ENCODE peak calls at places on chromosomes 16 and 17, in ten cellular contexts. Z is RCC 7860; T is OCI-M1; R is RPMI7951; Y is cardiac fibroblast; S is foreskin melanocyte; A is CD8-positive, alpha-beta memory T cell; C is T-helper 1 cell; G is left ventricle myocardium inferior; M is ELR. V is an unnamed sample.

GRCh38 chr17:82871056-82871775 is 31.4 kb upstream of the ZNF750 start:
- DNase-seq in Z (peak), T (no peak), M (no peak), S (no peak), A (no peak), Y (no peak), G (no peak), R (no peak), C (peak), V (no peak)

GRCh38 chr16:85611205-85611454 is 2.0 kb upstream of the GSE1 start:
- DNase-seq in A (no peak), G (no peak), R (peak), T (peak), Y (no peak), C (no peak), Z (no peak), M (peak), S (no peak), V (no peak)

GRCh38 chr17:17363638-17364337 is 60.6 kb downstream of the NT5M start:
- DNase-seq in Y (no peak), T (no peak), S (no peak), C (no peak), G (no peak), R (no peak), M (no peak), Z (no peak), A (peak), V (no peak)

GRCh38 chr16:51982715-51983680 is 563.9 kb downstream of the TOX3 start:
- DNase-seq in T (peak), A (no peak), R (peak), G (no peak), S (peak), C (peak), M (peak), Y (peak), Z (peak), V (peak)

GRCh38 chr17:67386965-67387551 is 10.0 kb downstream of the PITPNC1 start:
- DNase-seq in T (peak), A (peak), M (peak), Y (peak), S (no peak), Z (peak), G (peak), C (peak), R (peak), V (peak)

GRCh38 chr17:38761612-38762011 is 9.1 kb downstream of the PSMB3 start:
- DNase-seq in Y (peak), A (no peak), Z (peak), R (no peak), M (peak), S (no peak), G (no peak), C (peak), T (peak), V (no peak)

GRCh38 chr17:65043802-65044201 is 12.7 kb downstream of the GNA13 start:
- DNase-seq in R (no peak), G (no peak), Z (no peak), M (no peak), S (no peak), C (no peak), T (no peak), Y (no peak), A (no peak), V (no peak)

GRCh38 chr16:85234310-85235235 is 122.3 kb upstream of the CIBAR2 start:
- DNase-seq in C (no peak), M (peak), Y (peak), Z (no peak), A (no peak), T (no peak), R (peak), G (peak), S (peak), V (no peak)

GRCh38 chr17:1829189-1829578 is 518 bp downstream of the SMYD4 start:
- DNase-seq in Y (peak), C (no peak), M (peak), G (no peak), R (peak), A (no peak), S (no peak), Z (no peak), T (no peak), V (no peak)

GRCh38 chr17:82931696-82932060 is 91.9 kb upstream of the ZNF750 start:
- DNase-seq in T (no peak), G (peak), Y (peak), A (no peak), S (peak), Z (no peak), C (no peak), R (peak), M (peak), V (no peak)

GRCh38 chr16:89360760-89361435 is 129.5 kb downstream of the ANKRD11 start:
- DNase-seq in S (no peak), T (no peak), M (no peak), R (no peak), Y (no peak), G (no peak), A (peak), C (peak), Z (no peak), V (peak)

GRCh38 chr16:88549671-88550643 is 20.2 kb upstream of the ZC3H18 start:
- DNase-seq in M (no peak), R (no peak), A (no peak), Z (no peak), Y (no peak), G (no peak), S (no peak), T (no peak), C (no peak), V (peak)

GRCh38 chr17:8152981-8153549 is 861 bp upstream of the PER1 start:
- DNase-seq in S (no peak), G (no peak), T (no peak), C (no peak), Y (no peak), A (no peak), Z (no peak), R (no peak), M (no peak), V (no peak)

GRCh38 chr16:53456625-53457024 is 22.4 kb downstream of the RBL2 start:
- DNase-seq in A (peak), C (peak), R (no peak), M (no peak), Z (no peak), T (peak), S (peak), Y (no peak), G (no peak), V (peak)

GRCh38 chr16:30839523-30840227 is 52.7 kb upstream of the ZNF629 start:
- DNase-seq in M (no peak), R (no peak), S (no peak), T (no peak), Y (no peak), G (no peak), Z (no peak), A (no peak), C (no peak), V (no peak)

GRCh38 chr17:35969558-35970442 is 11.5 kb downstream of the CCL16 start:
- DNase-seq in T (peak), Z (peak), C (peak), M (peak), S (peak), Y (peak), R (peak), A (peak), G (peak), V (peak)

GRCh38 chr16:49382916-49383315 is 9.3 kb downstream of the C16orf78 start:
- DNase-seq in M (no peak), Z (no peak), A (no peak), S (no peak), Y (no peak), R (no peak), G (no peak), C (no peak), T (peak), V (no peak)

GRCh38 chr17:49338883-49339282 is 23.2 kb downstream of the ZNF652 start:
- DNase-seq in Y (no peak), A (no peak), C (no peak), G (no peak), S (no peak), M (no peak), R (no peak), Z (no peak), T (peak), V (no peak)